ENCODE peak calls at places on chromosomes 1 and 21, in ten cellular contexts. One of them, this sample, is unnamed.

GRCh38 chr1:151829352-151830046 is 2.1 kb downstream of the RORC start:
- DNase-seq in GM12878: no peak
- DNase-seq in iPS DF 6.9: no peak
- DNase-seq in A673: no peak
- DNase-seq in RWPE1: no peak
- DNase-seq in uterus: no peak
- DNase-seq in right lobe of liver: no peak
- DNase-seq in prostate gland: no peak
- DNase-seq in pancreas: no peak
- DNase-seq in heart right ventricle: no peak
- DNase-seq in this sample: no peak

GRCh38 chr1:67350783-67351182 is 43.1 kb downstream of the IL12RB2 start:
- DNase-seq in iPS DF 6.9: no peak
- DNase-seq in uterus: no peak
- DNase-seq in heart right ventricle: no peak
- DNase-seq in pancreas: no peak
- DNase-seq in prostate gland: no peak
- DNase-seq in right lobe of liver: no peak
- DNase-seq in A673: no peak
- DNase-seq in RWPE1: no peak
- DNase-seq in GM12878: no peak
- DNase-seq in this sample: no peak

GRCh38 chr1:151472852-151473731 is 13.8 kb upstream of the POGZ start:
- DNase-seq in heart right ventricle: peak; percentile 48
- DNase-seq in uterus: peak; percentile 53
- DNase-seq in A673: peak; percentile 46
- DNase-seq in prostate gland: peak; percentile 13
- DNase-seq in iPS DF 6.9: no peak
- DNase-seq in pancreas: peak; percentile 30
- DNase-seq in right lobe of liver: peak; percentile 59
- DNase-seq in GM12878: no peak
- DNase-seq in RWPE1: no peak
- DNase-seq in this sample: peak; percentile 53

GRCh38 chr1:201740086-201740541 is 88.8 kb upstream of the IPO9 start:
- DNase-seq in GM12878: no peak
- DNase-seq in A673: no peak
- DNase-seq in iPS DF 6.9: no peak
- DNase-seq in prostate gland: no peak
- DNase-seq in uterus: no peak
- DNase-seq in RWPE1: peak; percentile 44
- DNase-seq in pancreas: no peak
- DNase-seq in heart right ventricle: no peak
- DNase-seq in right lobe of liver: no peak
- DNase-seq in this sample: peak; percentile 81

GRCh38 chr21:35503646-35504045 is 454.5 kb upstream of the RUNX1 start:
- DNase-seq in RWPE1: no peak
- DNase-seq in pancreas: no peak
- DNase-seq in A673: no peak
- DNase-seq in uterus: no peak
- DNase-seq in right lobe of liver: no peak
- DNase-seq in iPS DF 6.9: no peak
- DNase-seq in heart right ventricle: no peak
- DNase-seq in prostate gland: no peak
- DNase-seq in GM12878: no peak
- DNase-seq in this sample: no peak

GRCh38 chr1:64309468-64309867 is 106.0 kb downstream of the UBE2U start:
- DNase-seq in uterus: no peak
- DNase-seq in iPS DF 6.9: no peak
- DNase-seq in prostate gland: no peak
- DNase-seq in heart right ventricle: no peak
- DNase-seq in A673: no peak
- DNase-seq in pancreas: no peak
- DNase-seq in GM12878: no peak
- DNase-seq in RWPE1: no peak
- DNase-seq in right lobe of liver: no peak
- DNase-seq in this sample: no peak

GRCh38 chr21:31795992-31796391 is 64.1 kb upstream of the SCAF4 start:
- DNase-seq in uterus: no peak
- DNase-seq in iPS DF 6.9: no peak
- DNase-seq in RWPE1: no peak
- DNase-seq in heart right ventricle: no peak
- DNase-seq in GM12878: no peak
- DNase-seq in prostate gland: no peak
- DNase-seq in pancreas: no peak
- DNase-seq in right lobe of liver: no peak
- DNase-seq in A673: no peak
- DNase-seq in this sample: no peak

GRCh38 chr1:15132961-15133360 is 20.6 kb upstream of the TMEM51 start:
- DNase-seq in pancreas: peak; percentile 72
- DNase-seq in prostate gland: no peak
- DNase-seq in GM12878: no peak
- DNase-seq in right lobe of liver: no peak
- DNase-seq in heart right ventricle: no peak
- DNase-seq in uterus: no peak
- DNase-seq in A673: no peak
- DNase-seq in iPS DF 6.9: no peak
- DNase-seq in RWPE1: no peak
- DNase-seq in this sample: no peak

DNA sequence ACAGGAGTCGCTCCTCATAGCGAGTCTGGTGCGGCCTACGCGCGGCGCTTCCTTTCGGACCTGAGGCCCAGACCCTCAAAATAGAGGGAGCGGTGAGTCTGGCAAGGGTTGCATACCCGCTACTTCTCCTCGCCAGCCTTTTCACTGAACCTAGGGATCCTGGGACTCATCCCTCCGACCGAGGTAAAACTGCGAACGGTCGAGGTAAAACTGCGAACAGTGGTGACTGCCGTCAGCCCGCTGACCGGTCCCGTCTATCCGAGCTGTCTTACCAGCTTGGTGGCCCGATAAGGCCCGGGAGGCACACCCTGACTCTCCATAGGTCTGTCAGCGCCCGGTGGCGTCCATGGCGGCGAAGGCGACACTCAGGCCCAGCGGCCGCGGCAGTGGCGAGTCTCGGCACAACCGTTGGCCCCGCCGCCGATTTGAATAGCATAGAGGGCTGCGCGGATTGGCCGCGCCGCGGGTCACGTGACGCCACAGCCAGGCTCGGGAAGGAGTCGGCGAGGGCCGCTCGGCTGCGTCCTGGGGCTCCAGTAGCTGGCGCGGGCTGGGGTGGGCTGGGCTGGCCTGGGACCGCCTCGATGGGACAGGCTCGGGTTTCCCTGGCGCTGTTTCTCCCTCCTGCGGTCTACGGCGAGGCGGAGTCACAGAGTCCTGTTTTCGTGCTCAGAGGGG is at the start of gene DEPDC1:
- DNase-seq in A673: peak; percentile 98
- DNase-seq in prostate gland: peak; percentile 94
- DNase-seq in GM12878: peak; percentile 62
- DNase-seq in heart right ventricle: peak; percentile 96
- DNase-seq in right lobe of liver: peak; percentile 95
- DNase-seq in RWPE1: peak; percentile 97
- DNase-seq in uterus: peak; percentile 91
- DNase-seq in iPS DF 6.9: peak; percentile 92
- DNase-seq in pancreas: peak; percentile 95
- DNase-seq in this sample: peak; percentile 99
- H3K27ac ChIP-seq in A673: peak within 1 kb of the TSS; percentile 91
- H3K27ac ChIP-seq in prostate gland: peak within 1 kb of the TSS; percentile 28
- H3K27ac ChIP-seq in GM12878: peak within 1 kb of the TSS; percentile 87
- H3K27ac ChIP-seq in heart right ventricle: no peak within 1 kb of the TSS
- H3K27ac ChIP-seq in right lobe of liver: no peak within 1 kb of the TSS
- H3K27ac ChIP-seq in RWPE1: peak within 1 kb of the TSS; percentile 80
- H3K27ac ChIP-seq in uterus: peak within 1 kb of the TSS; percentile 20
- H3K27ac ChIP-seq in iPS DF 6.9: no peak within 1 kb of the TSS
- H3K27ac ChIP-seq in pancreas: no peak within 1 kb of the TSS
- H3K27ac ChIP-seq in this sample: no peak within 1 kb of the TSS

GRCh38 chr1:91774520-91775203 is 111.3 kb downstream of the TGFBR3 start:
- DNase-seq in GM12878: no peak
- DNase-seq in pancreas: no peak
- DNase-seq in uterus: no peak
- DNase-seq in heart right ventricle: no peak
- DNase-seq in RWPE1: no peak
- DNase-seq in right lobe of liver: no peak
- DNase-seq in iPS DF 6.9: no peak
- DNase-seq in A673: no peak
- DNase-seq in prostate gland: no peak
- DNase-seq in this sample: no peak
- H3K27ac ChIP-seq in GM12878: no peak overlapping the region
- H3K27ac ChIP-seq in pancreas: no peak overlapping the region
- H3K27ac ChIP-seq in uterus: peak overlapping the region; percentile 25
- H3K27ac ChIP-seq in heart right ventricle: no peak overlapping the region
- H3K27ac ChIP-seq in RWPE1: no peak overlapping the region
- H3K27ac ChIP-seq in right lobe of liver: peak overlapping the region; percentile 80
- H3K27ac ChIP-seq in iPS DF 6.9: no peak overlapping the region
- H3K27ac ChIP-seq in A673: no peak overlapping the region
- H3K27ac ChIP-seq in prostate gland: no peak overlapping the region
- H3K27ac ChIP-seq in this sample: no peak overlapping the region

GRCh38 chr1:84600796-84601195 is 26.6 kb upstream of the CTBS start:
- DNase-seq in A673: no peak
- DNase-seq in heart right ventricle: no peak
- DNase-seq in RWPE1: no peak
- DNase-seq in uterus: no peak
- DNase-seq in GM12878: no peak
- DNase-seq in prostate gland: no peak
- DNase-seq in pancreas: no peak
- DNase-seq in iPS DF 6.9: no peak
- DNase-seq in right lobe of liver: no peak
- DNase-seq in this sample: no peak

GRCh38 chr1:84606977-84607376 is 32.7 kb upstream of the CTBS start:
- DNase-seq in uterus: no peak
- DNase-seq in pancreas: no peak
- DNase-seq in prostate gland: no peak
- DNase-seq in RWPE1: no peak
- DNase-seq in iPS DF 6.9: no peak
- DNase-seq in GM12878: no peak
- DNase-seq in heart right ventricle: no peak
- DNase-seq in right lobe of liver: no peak
- DNase-seq in A673: no peak
- DNase-seq in this sample: no peak

GRCh38 chr1:84603941-84604830 is 29.9 kb upstream of the CTBS start:
- DNase-seq in GM12878: no peak
- DNase-seq in prostate gland: peak; percentile 61
- DNase-seq in A673: peak; percentile 21
- DNase-seq in right lobe of liver: no peak
- DNase-seq in heart right ventricle: peak; percentile 23
- DNase-seq in uterus: peak; percentile 53
- DNase-seq in RWPE1: peak; percentile 86
- DNase-seq in pancreas: no peak
- DNase-seq in iPS DF 6.9: peak; percentile 13
- DNase-seq in this sample: peak; percentile 70

GRCh38 chr1:84603223-84603622 is 29.0 kb upstream of the CTBS start:
- DNase-seq in heart right ventricle: no peak
- DNase-seq in right lobe of liver: no peak
- DNase-seq in RWPE1: no peak
- DNase-seq in A673: no peak
- DNase-seq in uterus: no peak
- DNase-seq in pancreas: no peak
- DNase-seq in prostate gland: no peak
- DNase-seq in GM12878: no peak
- DNase-seq in iPS DF 6.9: no peak
- DNase-seq in this sample: no peak

GRCh38 chr1:84605157-84605556 is 30.9 kb upstream of the CTBS start:
- DNase-seq in iPS DF 6.9: no peak
- DNase-seq in A673: no peak
- DNase-seq in RWPE1: no peak
- DNase-seq in pancreas: no peak
- DNase-seq in uterus: no peak
- DNase-seq in prostate gland: no peak
- DNase-seq in GM12878: no peak
- DNase-seq in right lobe of liver: no peak
- DNase-seq in heart right ventricle: no peak
- DNase-seq in this sample: no peak
- H3K27ac ChIP-seq in iPS DF 6.9: no peak overlapping the region
- H3K27ac ChIP-seq in A673: no peak overlapping the region
- H3K27ac ChIP-seq in RWPE1: no peak overlapping the region
- H3K27ac ChIP-seq in pancreas: no peak overlapping the region
- H3K27ac ChIP-seq in uterus: peak overlapping the region; percentile 79
- H3K27ac ChIP-seq in prostate gland: no peak overlapping the region
- H3K27ac ChIP-seq in GM12878: no peak overlapping the region
- H3K27ac ChIP-seq in right lobe of liver: no peak overlapping the region
- H3K27ac ChIP-seq in heart right ventricle: no peak overlapping the region
- H3K27ac ChIP-seq in this sample: peak overlapping the region; percentile 22

GRCh38 chr1:2585318-2586092 is 1.1 kb upstream of the PRXL2B start:
- DNase-seq in heart right ventricle: peak; percentile 63
- DNase-seq in right lobe of liver: peak; percentile 82
- DNase-seq in GM12878: no peak
- DNase-seq in pancreas: peak; percentile 66
- DNase-seq in A673: peak; percentile 52
- DNase-seq in RWPE1: peak; percentile 23
- DNase-seq in iPS DF 6.9: no peak
- DNase-seq in prostate gland: peak; percentile 36
- DNase-seq in uterus: peak; percentile 65
- DNase-seq in this sample: peak; percentile 83

GRCh38 chr1:2588661-2589330 is 2.2 kb downstream of the PRXL2B start:
- DNase-seq in right lobe of liver: no peak
- DNase-seq in pancreas: no peak
- DNase-seq in GM12878: no peak
- DNase-seq in heart right ventricle: peak; percentile 21
- DNase-seq in uterus: no peak
- DNase-seq in iPS DF 6.9: no peak
- DNase-seq in prostate gland: no peak
- DNase-seq in A673: no peak
- DNase-seq in RWPE1: no peak
- DNase-seq in this sample: peak; percentile 77

GRCh38 chr1:2587860-2588571 is 1.4 kb downstream of the PRXL2B start:
- DNase-seq in right lobe of liver: no peak
- DNase-seq in prostate gland: no peak
- DNase-seq in iPS DF 6.9: no peak
- DNase-seq in RWPE1: no peak
- DNase-seq in A673: no peak
- DNase-seq in heart right ventricle: peak; percentile 16
- DNase-seq in uterus: no peak
- DNase-seq in pancreas: no peak
- DNase-seq in GM12878: no peak
- DNase-seq in this sample: peak; percentile 52

GRCh38 chr1:2586154-2587070 is at the start of gene PRXL2B:
- DNase-seq in right lobe of liver: peak; percentile 100
- DNase-seq in GM12878: peak; percentile 83
- DNase-seq in RWPE1: peak; percentile 99
- DNase-seq in heart right ventricle: peak; percentile 100
- DNase-seq in uterus: peak; percentile 99
- DNase-seq in iPS DF 6.9: peak; percentile 91
- DNase-seq in A673: peak; percentile 99
- DNase-seq in pancreas: peak; percentile 99
- DNase-seq in prostate gland: peak; percentile 99
- DNase-seq in this sample: peak; percentile 100

DNA sequence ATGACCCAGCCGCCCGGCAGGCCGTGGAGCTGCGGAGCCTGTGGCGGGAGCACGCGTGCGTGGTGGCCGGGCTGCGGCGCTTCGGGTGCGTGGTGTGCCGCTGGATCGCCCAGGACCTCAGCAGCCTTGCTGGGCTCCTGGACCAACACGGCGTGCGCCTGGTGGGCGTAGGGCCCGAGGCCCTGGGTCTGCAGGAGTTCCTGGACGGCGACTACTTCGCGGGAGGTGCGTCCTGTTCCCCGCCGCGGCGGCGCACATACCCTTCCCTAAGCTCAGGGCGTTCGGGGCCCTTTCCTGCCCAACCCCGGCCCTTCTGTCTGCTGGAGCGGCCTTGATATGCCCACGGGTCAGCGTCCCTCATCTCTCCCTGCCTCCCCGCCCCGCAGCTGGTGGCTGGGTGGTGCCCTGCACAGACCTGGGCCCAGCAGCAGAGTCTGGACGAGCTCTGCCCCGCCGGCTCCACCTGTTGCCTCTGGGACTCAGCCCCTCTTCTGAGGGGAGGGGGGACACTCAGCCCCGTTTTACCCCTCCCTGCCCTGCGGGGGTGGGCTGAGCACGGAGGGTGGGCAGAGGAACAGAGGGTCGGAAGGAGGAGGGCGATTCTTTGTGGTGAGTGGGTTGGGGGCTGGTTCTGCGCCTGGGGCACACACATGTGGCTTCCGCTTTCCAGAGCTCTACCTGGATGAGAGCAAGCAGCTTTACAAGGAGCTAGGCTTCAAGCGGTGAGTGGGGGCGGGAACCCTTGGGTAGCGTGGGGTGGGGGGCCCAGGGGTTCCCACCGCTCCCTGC is 688 bp downstream of the PRXL2B start:
- DNase-seq in RWPE1: peak; percentile 23
- DNase-seq in heart right ventricle: peak; percentile 14
- DNase-seq in GM12878: no peak
- DNase-seq in uterus: no peak
- DNase-seq in right lobe of liver: no peak
- DNase-seq in A673: no peak
- DNase-seq in prostate gland: no peak
- DNase-seq in iPS DF 6.9: no peak
- DNase-seq in pancreas: no peak
- DNase-seq in this sample: peak; percentile 69
- H3K27ac ChIP-seq in RWPE1: peak overlapping the region; percentile 87
- H3K27ac ChIP-seq in heart right ventricle: peak overlapping the region; percentile 100
- H3K27ac ChIP-seq in GM12878: no peak overlapping the region
- H3K27ac ChIP-seq in uterus: peak overlapping the region; percentile 98
- H3K27ac ChIP-seq in right lobe of liver: no peak overlapping the region
- H3K27ac ChIP-seq in A673: peak overlapping the region; percentile 90
- H3K27ac ChIP-seq in prostate gland: peak overlapping the region; percentile 41
- H3K27ac ChIP-seq in iPS DF 6.9: no peak overlapping the region
- H3K27ac ChIP-seq in pancreas: peak overlapping the region; percentile 46
- H3K27ac ChIP-seq in this sample: no peak overlapping the region